ENCODE peak calls at places on chromosomes 6 and 20, in four cellular contexts. C, I, N and B are unnamed samples. For H3K4me1, the result is how much of the 10 kb centered on the place peaks cover.

GRCh38 chr6:105178110-105178509 is 1.7 kb downstream of the POPDC3 start:
- DNase-seq in C (no peak), I (no peak), N (no peak), B (no peak)

GRCh38 chr6:111602481-111603404 is 2.9 kb downstream of the TRAF3IP2 start:
- DNase-seq in C (peak), I (no peak), N (peak), B (peak)

GRCh38 chr20:50558483-50558925 is 48.3 kb downstream of the PTPN1 start:
- DNase-seq in C (no peak), I (no peak), N (no peak), B (no peak)

GRCh38 chr6:112086744-112087135 is 542 bp downstream of the TUBE1 start:
- DNase-seq in C (no peak), I (no peak), N (no peak), B (no peak)

GRCh38 chr6:162369091-162369490 is 358.5 kb downstream of the PRKN start:
- DNase-seq in C (no peak), I (no peak), N (no peak), B (no peak)

GRCh38 chr6:122735618-122736017 is 43.9 kb upstream of the FABP7 start:
- DNase-seq in C (no peak), I (no peak), N (no peak), B (no peak)

GRCh38 chr20:13953227-13953626 is 37.2 kb downstream of the SEL1L2 start:
- DNase-seq in C (no peak), I (no peak), N (no peak), B (no peak)

GRCh38 chr20:61875221-61875885 is 190.3 kb downstream of the TAF4 start:
- DNase-seq in C (no peak), I (no peak), N (no peak), B (peak)

GRCh38 chr6:145241039-145241438 is 494.3 kb downstream of the EPM2A start:
- DNase-seq in C (no peak), I (no peak), N (no peak), B (no peak)

GRCh38 chr6:484086-484728 is 92.7 kb downstream of the IRF4 start:
- DNase-seq in C (no peak), I (no peak), N (no peak), B (no peak)

GRCh38 chr6:35691027-35691824 is 2.5 kb upstream of the FKBP5 start:
- DNase-seq in C (peak), I (peak), N (peak), B (peak)

GRCh38 chr20:19864130-19864529 is 106.1 kb downstream of the RIN2 start:
- DNase-seq in C (no peak), I (no peak), N (no peak), B (no peak)

GRCh38 chr6:47603995-47604394 is 94.4 kb upstream of the ADGRF4 start:
- DNase-seq in C (peak), I (no peak), N (no peak), B (no peak)

GRCh38 chr6:160933256-160933655 is 58.3 kb upstream of the MAP3K4 start:
- DNase-seq in C (no peak), I (no peak), N (peak), B (no peak)

GRCh38 chr20:32585011-32585518 is at the start of gene NOL4L:
- DNase-seq in C (no peak), I (no peak), N (peak), B (no peak)

GRCh38 chr6:24897186-24897585 is 38.6 kb downstream of the RIPOR2 start:
- DNase-seq in C (no peak), I (no peak), N (no peak), B (no peak)

GRCh38 chr20:15564981-15565380 is 1008.3 kb downstream of the KIF16B start:
- DNase-seq in C (no peak), I (no peak), N (no peak), B (no peak)

GRCh38 chr20:61997372-61997771 is 68.3 kb downstream of the TAF4 start:
- DNase-seq in C (no peak), I (no peak), N (no peak), B (no peak)

GRCh38 chr6:12162203-12162602 is 128.0 kb upstream of the EDN1 start:
- DNase-seq in C (no peak), I (no peak), N (no peak), B (no peak)

GRCh38 chr6:44631968-44632367 is 244.5 kb downstream of the CDC5L start:
- DNase-seq in C (no peak), I (no peak), N (no peak), B (no peak)

GRCh38 chr20:63070301-63070625 is 63.5 kb upstream of the BHLHE23 start:
- DNase-seq in C (no peak), I (no peak), N (no peak), B (no peak)

GRCh38 chr6:122652431-122652830 is 42.2 kb downstream of the PKIB start:
- DNase-seq in C (no peak), I (no peak), N (no peak), B (no peak)

GRCh38 chr20:54928564-54928963 is 453.2 kb downstream of the DOK5 start:
- DNase-seq in C (no peak), I (no peak), N (no peak), B (no peak)

GRCh38 chr6:129785081-129785755 is 75.2 kb upstream of the ARHGAP18 start:
- DNase-seq in C (no peak), I (no peak), N (no peak), B (no peak)

GRCh38 chr6:2133718-2134310 is 111.6 kb downstream of the GMDS start:
- DNase-seq in C (no peak), I (no peak), N (no peak), B (no peak)

GRCh38 chr20:1993986-1994385 is at the start of gene PDYN:
- DNase-seq in C (no peak), I (no peak), N (no peak), B (no peak)

GRCh38 chr6:155646443-155646842 is 190.8 kb upstream of the NOX3 start:
- DNase-seq in C (no peak), I (no peak), N (no peak), B (no peak)

GRCh38 chr6:124073021-124073420 is 269.4 kb downstream of the NKAIN2 start:
- DNase-seq in C (no peak), I (no peak), N (no peak), B (no peak)

GRCh38 chr6:160462551-160463109 is 114.5 kb downstream of the SLC22A3 start:
- DNase-seq in C (no peak), I (no peak), N (no peak), B (no peak)

GRCh38 chr6:35497571-35498406 is 910 bp upstream of the TEAD3 start:
- DNase-seq in C (peak), I (peak), N (peak), B (peak)

GRCh38 chr6:156886409-156886808 is 109.2 kb downstream of the ARID1B start:
- DNase-seq in C (no peak), I (no peak), N (no peak), B (peak)

GRCh38 chr6:36334832-36335459 is 1.7 kb downstream of the BNIP5 start:
- DNase-seq in C (peak), I (no peak), N (no peak), B (no peak)

GRCh38 chr6:131250121-131250520 is 114.9 kb downstream of the AKAP7 start:
- DNase-seq in C (peak), I (peak), N (peak), B (no peak)

GRCh38 chr20:21820045-21820444 is 114.6 kb downstream of the PAX1 start:
- DNase-seq in C (no peak), I (no peak), N (no peak), B (no peak)

GRCh38 chr20:24993337-24994185 is 1.0 kb upstream of the APMAP start:
- DNase-seq in C (peak), I (no peak), N (no peak), B (no peak)

GRCh38 chr20:24994186-24994465 is 1.6 kb upstream of the APMAP start:
- DNase-seq in C (no peak), I (no peak), N (no peak), B (no peak)

GRCh38 chr20:24996449-24997195 is 4.1 kb upstream of the APMAP start:
- DNase-seq in C (peak), I (no peak), N (no peak), B (no peak)

GRCh38 chr20:24995741-24996448 is 3.3 kb upstream of the APMAP start:
- DNase-seq in C (peak), I (peak), N (no peak), B (peak)

DNA sequence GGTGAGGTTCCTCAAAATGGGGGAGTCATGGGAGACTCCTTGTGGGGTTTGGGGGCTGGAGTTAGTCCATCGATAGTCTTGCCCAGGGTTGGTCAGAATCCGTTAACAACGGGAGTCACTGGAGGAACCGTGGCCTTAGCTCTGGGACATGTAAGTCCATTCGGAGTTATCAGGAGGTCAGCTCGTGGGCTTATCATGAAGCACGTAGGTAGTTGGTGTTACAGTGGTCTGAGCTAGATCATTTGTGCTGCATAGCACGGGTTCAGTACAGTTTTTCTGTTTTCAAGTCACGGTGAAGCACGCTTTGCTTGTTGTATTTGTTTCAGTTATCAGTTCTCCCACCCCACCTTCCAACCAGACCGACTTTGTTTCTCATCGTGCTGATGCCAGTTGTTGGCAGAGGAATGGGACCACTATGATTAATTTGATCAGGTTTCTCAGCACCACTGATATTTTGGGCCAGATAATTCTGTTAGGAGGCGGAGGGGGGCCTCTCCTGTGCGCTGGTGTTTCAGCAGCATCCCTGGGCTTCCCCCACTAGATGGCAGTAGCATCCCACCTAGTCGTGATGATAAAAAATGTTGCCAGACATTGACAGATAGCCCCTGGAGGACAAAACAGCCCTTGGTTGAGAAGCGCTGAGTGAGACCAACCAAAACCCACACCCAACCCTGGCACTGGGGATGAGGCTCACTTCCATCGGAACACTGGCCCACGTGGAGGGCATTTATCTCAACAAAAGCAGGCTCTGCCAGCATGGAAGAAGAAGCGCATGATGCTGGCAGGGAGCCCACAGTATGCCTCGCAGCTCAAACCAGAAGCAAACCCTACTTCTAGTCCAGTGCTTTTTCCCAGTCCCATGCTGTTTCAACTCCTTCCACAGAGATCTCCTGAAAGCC is 2.2 kb upstream of the APMAP start:
- DNase-seq in C (peak), I (peak), N (peak), B (no peak)
- H3K4me3 ChIP-seq in C (no peak), I (no peak), N (peak), B (no peak)

DNA sequence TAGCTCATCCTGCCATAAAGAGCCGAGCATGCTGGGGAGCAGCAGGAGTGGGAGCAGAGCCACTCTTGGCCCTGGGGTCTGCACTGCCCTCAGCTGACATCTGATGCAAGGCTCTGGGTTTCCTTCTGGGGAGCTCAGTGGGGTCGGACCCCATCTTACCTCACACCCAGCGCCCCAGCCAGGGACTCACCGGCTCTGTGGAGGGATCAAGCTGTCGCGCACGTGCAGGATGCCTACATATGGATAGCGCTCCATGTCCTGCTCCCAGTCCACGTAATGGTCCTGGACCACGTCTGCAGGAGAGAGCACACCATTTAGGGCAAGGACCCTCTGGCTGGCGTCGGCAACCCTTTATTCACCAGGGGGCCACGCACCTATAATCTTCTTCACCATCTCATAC is 12.2 kb downstream of the LEMD2 start:
- DNase-seq in C (no peak), I (no peak), N (no peak), B (no peak)
- H3K4me1 ChIP-seq in C (under half), I (under half), N (under half), B (under half)

DNA sequence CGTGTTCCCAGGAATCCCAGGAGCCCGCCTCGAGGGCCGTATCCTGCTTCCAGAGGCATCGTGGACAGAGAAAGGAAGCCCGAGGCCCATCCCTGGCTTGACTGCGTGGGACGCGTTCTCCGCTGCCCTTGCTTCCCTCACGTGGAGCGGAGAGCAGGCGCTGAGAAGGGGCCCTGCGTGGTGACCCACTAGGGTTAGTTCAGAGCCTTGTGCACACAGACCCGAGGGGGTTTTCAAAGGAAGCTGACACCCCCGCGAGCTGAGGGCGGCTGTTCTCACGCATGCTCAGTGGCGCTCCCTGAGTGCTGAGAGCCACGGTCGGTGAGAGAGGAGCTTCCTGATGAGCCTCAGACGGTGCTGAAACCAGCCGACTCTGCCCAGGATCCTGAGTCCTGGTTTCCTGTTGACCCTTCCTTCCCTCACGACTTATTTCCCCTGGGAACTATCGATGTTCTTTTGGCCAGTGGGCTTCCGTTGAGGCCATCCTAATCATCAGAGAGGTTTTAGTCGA is 28.9 kb upstream of the CCR6 start:
- DNase-seq in C (no peak), I (no peak), N (no peak), B (peak)
- H3K4me3 ChIP-seq in C (no peak), I (no peak), N (peak), B (no peak)

GRCh38 chr20:38937978-38938473 is 11.8 kb downstream of the FAM83D start:
- DNase-seq in C (no peak), I (no peak), N (no peak), B (no peak)
- H3K4me1 ChIP-seq in C (under half), I (under half), N (under half), B (under half)

DNA sequence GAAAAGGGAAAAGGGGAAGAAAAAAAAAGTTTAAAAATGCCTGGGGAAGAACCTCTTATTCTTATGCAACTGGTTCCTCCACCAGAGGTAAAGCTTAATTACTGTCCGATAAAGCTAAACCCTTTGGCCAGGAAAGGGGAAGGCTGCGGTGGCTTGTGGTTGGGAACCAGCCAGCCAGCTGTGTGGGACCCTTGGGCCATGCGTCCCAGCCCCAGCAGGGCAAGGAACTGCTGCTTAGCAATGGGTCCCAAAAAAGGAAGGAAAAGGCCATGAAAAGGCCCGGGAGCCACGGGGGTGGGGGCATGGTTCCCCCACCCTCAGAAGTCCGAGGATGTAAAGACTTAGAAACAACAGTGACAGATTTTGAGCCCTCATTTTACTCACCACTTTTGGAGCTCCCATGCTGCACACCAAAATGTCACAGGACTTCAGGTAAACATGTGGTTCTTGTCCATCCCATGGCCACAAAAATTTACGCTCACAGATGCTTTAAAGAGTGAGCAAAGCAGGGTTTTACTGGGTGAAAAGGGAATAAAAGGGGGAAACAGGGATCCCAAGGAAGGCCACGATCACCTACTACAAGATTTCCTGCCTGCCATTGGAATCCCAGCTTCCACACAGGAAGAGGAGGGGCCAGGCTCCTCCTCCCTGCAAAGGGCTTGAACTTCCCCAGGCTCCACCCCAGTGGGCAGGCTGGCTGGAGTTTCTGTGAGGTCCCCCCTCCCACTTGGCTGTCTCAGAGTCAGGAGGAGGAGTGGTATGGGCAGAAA is 1234.7 kb upstream of the GJE1 start:
- DNase-seq in C (no peak), I (peak), N (no peak), B (peak)
- H3K4me3 ChIP-seq in C (no peak), I (peak), N (peak), B (peak)

GRCh38 chr6:149329529-149329928 is 12.0 kb downstream of the TAB2 start:
- DNase-seq in C (no peak), I (no peak), N (no peak), B (no peak)

GRCh38 chr6:149330133-149330532 is 12.6 kb downstream of the TAB2 start:
- DNase-seq in C (no peak), I (no peak), N (no peak), B (no peak)

GRCh38 chr6:149331043-149331807 is 13.7 kb downstream of the TAB2 start:
- DNase-seq in C (no peak), I (no peak), N (no peak), B (no peak)

GRCh38 chr6:149325648-149326236 is 8.2 kb downstream of the TAB2 start:
- DNase-seq in C (no peak), I (no peak), N (no peak), B (no peak)

DNA sequence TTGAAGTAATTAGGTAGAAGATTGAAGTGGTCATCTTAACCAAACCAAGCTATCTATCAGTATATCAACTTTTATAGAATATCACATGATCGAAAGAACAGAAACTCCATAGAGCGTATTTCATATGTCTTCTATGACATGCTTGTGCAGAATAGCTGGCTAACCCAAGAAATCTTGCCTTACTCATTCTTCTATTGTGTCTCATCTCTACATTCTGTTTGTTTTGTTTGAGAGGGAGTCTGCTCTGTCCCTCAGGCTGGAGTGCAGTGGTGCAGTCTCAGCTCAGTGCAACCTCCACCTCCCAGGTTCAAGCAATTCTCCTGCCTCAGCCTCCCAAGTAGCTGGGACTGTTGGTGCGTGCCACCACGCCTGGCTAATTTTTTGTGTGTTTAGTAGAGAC is 10.6 kb downstream of the TAB2 start:
- DNase-seq in C (no peak), I (no peak), N (no peak), B (no peak)
- H3K4me1 ChIP-seq in C (under half), I (half or more), N (half or more), B (under half)

GRCh38 chr6:117919775-117920492 is 12.9 kb downstream of the SLC35F1 start:
- DNase-seq in C (no peak), I (peak), N (no peak), B (peak)
- H3K4me3 ChIP-seq in C (no peak), I (peak), N (peak), B (no peak)